ENCODE peak calls at places on chromosomes 1 and 21, in five cellular contexts. A, W, O, S and N are unnamed samples. For H3K27me3, the result is how much of the 10 kb centered on the place peaks cover.

GRCh38 chr1:119146466-119146865 is 6.0 kb upstream of the WARS2 start:
- DNase-seq in A (no peak), W (no peak), O (no peak), S (no peak), N (no peak)

GRCh38 chr1:160807738-160808137 is 11.8 kb downstream of the LY9 start:
- DNase-seq in A (no peak), W (no peak), O (no peak), S (no peak), N (no peak)

GRCh38 chr1:25501235-25502058 is 42.0 kb upstream of the LDLRAP1 start:
- DNase-seq in A (no peak), W (peak), O (no peak), S (peak), N (no peak)

GRCh38 chr1:205602118-205602517 is 29.7 kb downstream of the ELK4 start:
- DNase-seq in A (no peak), W (no peak), O (no peak), S (no peak), N (no peak)

GRCh38 chr1:224430511-224431113 is 4.0 kb downstream of the WDR26 start:
- DNase-seq in A (no peak), W (no peak), O (no peak), S (peak), N (no peak)

GRCh38 chr21:39686636-39687035 is 58.3 kb upstream of the IGSF5 start:
- DNase-seq in A (no peak), W (no peak), O (no peak), S (no peak), N (no peak)

GRCh38 chr1:68207129-68207689 is 25.1 kb downstream of the WLS start:
- DNase-seq in A (no peak), W (no peak), O (no peak), S (peak), N (no peak)

GRCh38 chr1:81695741-81696140 is 105.0 kb upstream of the ADGRL2 start:
- DNase-seq in A (peak), W (no peak), O (no peak), S (peak), N (no peak)

GRCh38 chr21:37372127-37372731 is 5.7 kb downstream of the DYRK1A start:
- DNase-seq in A (no peak), W (no peak), O (no peak), S (no peak), N (no peak)

GRCh38 chr1:226135059-226135651 is 51.4 kb downstream of the ACBD3 start:
- DNase-seq in A (peak), W (no peak), O (peak), S (peak), N (no peak)

GRCh38 chr1:238649200-238649599 is 737.2 kb upstream of the CHRM3 start:
- DNase-seq in A (no peak), W (peak), O (no peak), S (peak), N (no peak)

GRCh38 chr21:36909901-36910561 is 56.4 kb downstream of the HLCS start:
- DNase-seq in A (no peak), W (no peak), O (no peak), S (peak), N (no peak)

GRCh38 chr1:27133158-27133557 is 21.8 kb downstream of the SLC9A1 start:
- DNase-seq in A (no peak), W (no peak), O (no peak), S (no peak), N (no peak)

GRCh38 chr1:118122234-118123004 is 62.6 kb downstream of the SPAG17 start:
- DNase-seq in A (no peak), W (no peak), O (no peak), S (no peak), N (no peak)

GRCh38 chr1:52403566-52404115 is 582 bp downstream of the ORC1 start:
- DNase-seq in A (peak), W (peak), O (no peak), S (peak), N (peak)

GRCh38 chr1:220874201-220874655 is 5.0 kb upstream of the HLX start:
- DNase-seq in A (no peak), W (peak), O (no peak), S (no peak), N (no peak)

GRCh38 chr1:227729881-227730629 is 5.0 kb downstream of the JMJD4 start:
- DNase-seq in A (peak), W (peak), O (no peak), S (peak), N (no peak)
- TF ChIP-seq CTCF in A (no peak), W (peak), O (peak), S (peak), N (peak)

DNA sequence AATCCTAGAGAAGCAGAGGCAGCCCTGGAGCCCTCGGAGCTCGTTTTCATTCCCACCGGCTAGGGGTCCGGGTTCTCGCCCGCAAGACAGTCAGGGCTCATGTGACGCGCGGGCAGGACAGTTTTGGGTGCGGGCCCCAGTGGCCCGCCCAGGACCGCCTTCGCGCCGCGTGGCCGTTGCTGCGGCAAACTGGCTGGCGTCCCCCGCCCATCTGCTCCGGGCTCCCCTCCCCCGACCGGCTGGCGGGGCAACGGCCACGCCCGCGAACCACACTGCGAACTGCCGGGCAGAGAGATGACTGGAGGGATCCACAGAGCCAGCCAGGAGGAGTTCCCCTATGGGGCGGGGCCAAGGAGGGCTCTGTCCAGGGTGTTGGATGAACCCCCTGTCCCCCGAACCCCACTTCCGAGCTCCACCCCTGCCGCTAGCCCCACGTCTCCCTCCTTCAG is 899 bp upstream of the HES2 start:
- DNase-seq in A (no peak), W (peak), O (no peak), S (no peak), N (no peak)
- H3K27me3 ChIP-seq in A (under half), W (half or more), O (half or more), S (half or more), N (half or more)

GRCh38 chr1:44251989-44252625 is 38.8 kb downstream of the DMAP1 start:
- DNase-seq in A (no peak), W (no peak), O (no peak), S (no peak), N (no peak)

GRCh38 chr1:44251486-44251885 is 38.2 kb downstream of the DMAP1 start:
- DNase-seq in A (no peak), W (no peak), O (no peak), S (no peak), N (no peak)

GRCh38 chr1:44250113-44250781 is 37.0 kb downstream of the DMAP1 start:
- DNase-seq in A (peak), W (no peak), O (no peak), S (no peak), N (no peak)

GRCh38 chr1:44246806-44247205 is 33.5 kb downstream of the DMAP1 start:
- DNase-seq in A (no peak), W (no peak), O (no peak), S (no peak), N (no peak)

DNA sequence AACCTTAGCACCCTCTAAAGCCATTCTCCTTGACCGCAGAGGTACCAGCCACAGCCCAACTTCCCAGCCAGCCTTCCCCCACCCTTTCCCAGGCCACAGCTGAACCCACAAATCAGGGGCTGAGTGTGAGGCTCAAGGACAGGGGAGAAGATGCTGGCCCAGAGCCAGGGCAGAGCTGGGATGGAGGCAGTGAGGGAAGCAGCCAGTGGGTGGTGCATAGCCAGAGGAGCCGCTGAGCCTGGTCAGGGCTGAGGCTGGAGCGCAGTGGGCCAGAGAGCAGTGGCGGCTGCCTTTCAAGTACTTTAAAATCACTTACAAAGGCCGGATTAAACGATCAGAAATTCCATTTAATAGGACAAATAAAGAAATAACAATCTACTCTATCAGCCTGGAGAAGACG is 36.3 kb downstream of the DMAP1 start:
- DNase-seq in A (peak), W (peak), O (no peak), S (peak), N (no peak)
- TF ChIP-seq CTCF in A (no peak), W (peak), O (no peak), S (no peak), N (no peak)

GRCh38 chr1:3076388-3076740 is 7.4 kb downstream of the PRDM16 start:
- DNase-seq in A (no peak), W (no peak), O (no peak), S (no peak), N (no peak)

GRCh38 chr1:3074297-3074741 is 5.3 kb downstream of the PRDM16 start:
- DNase-seq in A (no peak), W (peak), O (no peak), S (peak), N (no peak)

GRCh38 chr1:3075666-3076387 is 6.8 kb downstream of the PRDM16 start:
- DNase-seq in A (no peak), W (no peak), O (no peak), S (no peak), N (no peak)

GRCh38 chr1:3073520-3074296 is 4.7 kb downstream of the PRDM16 start:
- DNase-seq in A (no peak), W (peak), O (no peak), S (peak), N (no peak)

DNA sequence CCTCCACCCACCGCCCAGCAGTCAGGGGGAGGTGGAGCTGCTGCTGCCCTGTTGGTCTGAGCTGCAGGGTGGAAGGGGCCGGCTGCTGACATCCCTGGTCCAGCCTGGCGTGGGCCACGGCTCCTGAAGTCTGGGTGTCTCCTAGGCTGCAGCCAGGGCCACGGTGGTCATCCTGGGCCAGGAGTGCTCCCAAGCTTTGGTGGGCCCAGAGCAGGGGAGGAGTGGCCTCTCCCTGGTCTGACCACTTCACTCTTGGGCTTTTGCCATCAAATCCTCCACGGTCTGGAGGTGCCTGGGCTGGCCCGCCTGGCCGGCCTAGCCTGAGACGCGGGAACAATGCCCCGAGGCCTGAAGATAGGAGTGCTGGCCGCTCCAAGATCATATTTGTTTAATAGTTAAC is 5.8 kb downstream of the PRDM16 start:
- DNase-seq in A (no peak), W (no peak), O (no peak), S (peak), N (no peak)
- H3K27me3 ChIP-seq in A (under half), W (half or more), O (half or more), S (under half), N (half or more)

GRCh38 chr1:29912413-29912812 is 676.1 kb downstream of the PTPRU start:
- DNase-seq in A (no peak), W (no peak), O (no peak), S (peak), N (no peak)
- TF ChIP-seq CTCF in A (no peak), W (no peak), O (no peak), S (peak), N (no peak)

GRCh38 chr1:200038987-200039848 is 11.7 kb downstream of the NR5A2 start:
- DNase-seq in A (no peak), W (peak), O (no peak), S (peak), N (no peak)
- H3K27me3 ChIP-seq in A (under half), W (half or more), O (half or more), S (half or more), N (half or more)

GRCh38 chr1:93471284-93471683 is 23.4 kb downstream of the FNBP1L start:
- DNase-seq in A (no peak), W (no peak), O (no peak), S (no peak), N (no peak)
- TF ChIP-seq CTCF in A (no peak), W (no peak), O (no peak), S (no peak), N (no peak)

DNA sequence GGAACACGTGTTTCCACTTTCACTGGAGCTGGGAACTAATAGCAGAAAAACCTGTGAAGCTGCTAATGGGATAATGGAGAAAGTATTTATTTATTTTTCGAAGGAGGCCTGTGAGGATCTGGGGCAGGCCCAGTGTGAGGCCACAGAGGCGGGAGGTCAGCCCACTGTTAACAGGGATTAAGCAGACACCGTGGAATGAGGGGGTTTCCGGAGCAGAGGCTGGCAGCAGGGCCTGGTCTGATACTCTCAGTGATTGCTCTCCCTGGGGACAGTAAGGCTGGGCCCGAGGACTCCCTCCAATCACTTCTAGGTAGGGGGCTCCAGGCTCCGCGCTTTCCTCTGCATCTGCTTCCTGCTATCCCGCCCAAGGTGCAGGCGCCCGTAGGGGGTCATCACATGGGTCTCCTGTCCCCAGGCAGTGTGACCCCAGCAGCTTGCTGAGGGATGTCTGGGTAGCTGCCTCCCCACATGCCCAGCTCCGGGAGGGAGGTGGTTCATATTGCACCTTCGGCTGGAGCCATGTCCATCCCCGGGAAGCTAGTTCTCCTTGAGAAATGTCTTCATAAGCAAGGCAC is 28.8 kb upstream of the CDCA8 start:
- DNase-seq in A (no peak), W (peak), O (no peak), S (no peak), N (no peak)
- H3K27me3 ChIP-seq in A (under half), W (under half), O (under half), S (under half), N (under half)